ENCODE peak calls at places on chromosomes 6 and 20, in seven cellular contexts. I, E, U, W, A, K and L are unnamed samples.

GRCh38 chr6:134590449-134590848 is 272.5 kb upstream of the SGK1 start:
- DNase-seq in I (no peak), K (no peak), E (peak; percentile 58), W (no peak), A (no peak), U (no peak), L (no peak)

GRCh38 chr6:166763606-166764472 is 136.8 kb upstream of the RPS6KA2 start:
- DNase-seq in K (no peak), A (peak; percentile 94), W (no peak), U (no peak), E (no peak), I (no peak), L (no peak)

GRCh38 chr6:111600154-111600553 is 5.5 kb downstream of the TRAF3IP2 start:
- DNase-seq in E (no peak), I (no peak), A (no peak), K (no peak), U (no peak), W (no peak), L (no peak)

GRCh38 chr6:163420315-163420667 is 5.8 kb downstream of the QKI start:
- DNase-seq in W (no peak), K (no peak), I (no peak), E (no peak), U (no peak), A (no peak), L (no peak)

GRCh38 chr6:134678436-134678889 is 271.4 kb downstream of the ALDH8A1 start:
- DNase-seq in E (no peak), A (no peak), W (no peak), K (no peak), I (peak; percentile 80), U (no peak), L (no peak)

GRCh38 chr6:158817298-158818007 is 1.7 kb downstream of the EZR start:
- DNase-seq in W (no peak), U (no peak), I (peak; percentile 71), E (no peak), A (peak; percentile 35), K (no peak), L (peak; percentile 79)

GRCh38 chr6:118968416-118968815 is 33.5 kb upstream of the MCM9 start:
- DNase-seq in I (peak; percentile 8), W (peak; percentile 33), K (no peak), U (peak; percentile 24), E (no peak), A (peak; percentile 26), L (no peak)

GRCh38 chr6:10659697-10660348 is 34.6 kb downstream of the C6orf52 start:
- DNase-seq in A (no peak), I (peak; percentile 21), U (no peak), K (no peak), W (no peak), E (peak; percentile 12), L (no peak)

GRCh38 chr20:13395232-13395631 is 174.2 kb downstream of the ISM1 start:
- DNase-seq in E (no peak), K (no peak), W (no peak), A (no peak), U (no peak), I (no peak), L (no peak)

GRCh38 chr20:32779500-32780215 is 17.5 kb downstream of the DNMT3B start:
- DNase-seq in K (no peak), I (no peak), W (no peak), A (no peak), E (no peak), U (no peak), L (no peak)

GRCh38 chr20:24389686-24390085 is 79.7 kb upstream of the SYNDIG1 start:
- DNase-seq in W (peak; percentile 97), K (no peak), I (no peak), U (no peak), E (no peak), A (peak; percentile 83), L (no peak)

GRCh38 chr6:156953478-156954146 is 176.4 kb downstream of the ARID1B start:
- DNase-seq in U (peak; percentile 85), E (peak; percentile 93), K (no peak), I (peak; percentile 99), A (peak; percentile 31), W (peak; percentile 17), L (no peak)

GRCh38 chr6:122715725-122716124 is 63.8 kb upstream of the FABP7 start:
- DNase-seq in K (no peak), I (no peak), U (no peak), A (no peak), E (no peak), W (no peak), L (no peak)

GRCh38 chr6:134253681-134254080 is 64.2 kb downstream of the SGK1 start:
- DNase-seq in W (no peak), K (no peak), E (peak; percentile 72), A (no peak), U (no peak), I (no peak), L (no peak)

GRCh38 chr6:52375780-52376556 is 14.0 kb downstream of the PAQR8 start:
- DNase-seq in E (no peak), I (no peak), U (no peak), W (peak; percentile 44), K (no peak), A (no peak), L (no peak)

GRCh38 chr6:7129784-7130569 is 22.2 kb downstream of the RREB1 start:
- DNase-seq in K (no peak), E (peak; percentile 77), A (peak; percentile 93), W (peak; percentile 94), U (no peak), I (no peak), L (peak; percentile 77)

GRCh38 chr6:169957351-169957963 is 206.0 kb downstream of the ERMARD start:
- DNase-seq in K (no peak), W (peak; percentile 25), U (no peak), A (peak; percentile 97), E (no peak), I (no peak), L (peak; percentile 26)

GRCh38 chr6:13873288-13874190 is 51.2 kb upstream of the RNF182 start:
- DNase-seq in W (no peak), E (peak; percentile 74), I (peak; percentile 92), U (peak; percentile 83), A (peak; percentile 51), K (peak; percentile 61), L (peak; percentile 57)

GRCh38 chr20:31547720-31548298 is 33.6 kb downstream of the HM13 start:
- DNase-seq in E (no peak), K (no peak), W (no peak), U (no peak), A (no peak), I (no peak), L (no peak)

GRCh38 chr20:3786126-3786484 is 435 bp downstream of the CENPB start:
- DNase-seq in K (no peak), W (peak; percentile 20), I (peak; percentile 41), U (peak; percentile 35), E (peak; percentile 53), A (peak; percentile 76), L (no peak)

GRCh38 chr6:170440437-170440836 is 112.7 kb downstream of the PSMB1 start:
- DNase-seq in W (no peak), K (no peak), I (no peak), A (no peak), U (no peak), E (no peak), L (no peak)

GRCh38 chr6:35363293-35363750 is 21.0 kb downstream of the PPARD start:
- DNase-seq in I (peak; percentile 53), W (peak; percentile 91), U (peak; percentile 61), E (peak; percentile 72), K (no peak), A (peak; percentile 72), L (no peak)

GRCh38 chr6:21710908-21711627 is 117.5 kb downstream of the SOX4 start:
- DNase-seq in K (no peak), U (no peak), E (no peak), W (no peak), A (no peak), I (no peak), L (no peak)

GRCh38 chr6:43849844-43850243 is 79.8 kb downstream of the VEGFA start:
- DNase-seq in U (no peak), I (no peak), K (no peak), E (no peak), W (no peak), A (no peak), L (no peak)

GRCh38 chr6:137676888-137677287 is 182.7 kb upstream of the OLIG3 start:
- DNase-seq in E (no peak), W (no peak), K (no peak), U (no peak), I (no peak), A (no peak), L (no peak)

GRCh38 chr20:49889245-49889942 is 25.9 kb downstream of the SPATA2 start:
- DNase-seq in W (no peak), U (no peak), I (no peak), E (no peak), K (no peak), A (no peak), L (no peak)